ENCODE peak calls at places on chromosome 5, in ten cellular contexts. One of them, this sample, is unnamed.

GRCh38 chr5:52481216-52481615 is 306.5 kb upstream of the ITGA1 start:
- DNase-seq in upper lobe of right lung: no peak
- DNase-seq in kidney epithelial cell: no peak
- DNase-seq in heart left ventricle: no peak
- DNase-seq in CD8-positive, alpha-beta T cell: no peak
- DNase-seq in psoas muscle: no peak
- DNase-seq in gastrocnemius medialis: no peak
- DNase-seq in WERI-Rb-1: no peak
- DNase-seq in neural progenitor cell: no peak
- DNase-seq in AG04450: no peak
- DNase-seq in this sample: no peak

GRCh38 chr5:127440831-127441230 is 76.6 kb upstream of the PRRC1 start:
- DNase-seq in heart left ventricle: no peak
- DNase-seq in upper lobe of right lung: no peak
- DNase-seq in neural progenitor cell: no peak
- DNase-seq in CD8-positive, alpha-beta T cell: no peak
- DNase-seq in gastrocnemius medialis: no peak
- DNase-seq in kidney epithelial cell: no peak
- DNase-seq in AG04450: no peak
- DNase-seq in psoas muscle: no peak
- DNase-seq in WERI-Rb-1: no peak
- DNase-seq in this sample: no peak

GRCh38 chr5:155299342-155300006 is 285.9 kb downstream of the KIF4B start:
- DNase-seq in heart left ventricle: no peak
- DNase-seq in upper lobe of right lung: no peak
- DNase-seq in psoas muscle: no peak
- DNase-seq in CD8-positive, alpha-beta T cell: no peak
- DNase-seq in gastrocnemius medialis: no peak
- DNase-seq in WERI-Rb-1: no peak
- DNase-seq in neural progenitor cell: no peak
- DNase-seq in kidney epithelial cell: no peak
- DNase-seq in AG04450: no peak
- DNase-seq in this sample: no peak

GRCh38 chr5:149153751-149154610 is 12.7 kb downstream of the ABLIM3 start:
- DNase-seq in heart left ventricle: no peak
- DNase-seq in psoas muscle: peak; percentile 71
- DNase-seq in CD8-positive, alpha-beta T cell: no peak
- DNase-seq in neural progenitor cell: no peak
- DNase-seq in gastrocnemius medialis: peak; percentile 89
- DNase-seq in AG04450: no peak
- DNase-seq in WERI-Rb-1: no peak
- DNase-seq in upper lobe of right lung: peak; percentile 71
- DNase-seq in kidney epithelial cell: no peak
- DNase-seq in this sample: no peak

GRCh38 chr5:176394881-176395675 is 6.5 kb downstream of the HIGD2A start:
- DNase-seq in heart left ventricle: no peak
- DNase-seq in upper lobe of right lung: no peak
- DNase-seq in WERI-Rb-1: no peak
- DNase-seq in psoas muscle: no peak
- DNase-seq in CD8-positive, alpha-beta T cell: no peak
- DNase-seq in gastrocnemius medialis: no peak
- DNase-seq in kidney epithelial cell: no peak
- DNase-seq in AG04450: no peak
- DNase-seq in neural progenitor cell: no peak
- DNase-seq in this sample: no peak

GRCh38 chr5:15008476-15008875 is 136.9 kb upstream of the ANKH start:
- DNase-seq in heart left ventricle: peak; percentile 88
- DNase-seq in psoas muscle: peak; percentile 92
- DNase-seq in kidney epithelial cell: peak; percentile 87
- DNase-seq in CD8-positive, alpha-beta T cell: no peak
- DNase-seq in gastrocnemius medialis: peak; percentile 71
- DNase-seq in neural progenitor cell: no peak
- DNase-seq in WERI-Rb-1: no peak
- DNase-seq in upper lobe of right lung: peak; percentile 92
- DNase-seq in AG04450: peak; percentile 91
- DNase-seq in this sample: peak; percentile 71

GRCh38 chr5:141848771-141849370 is 29.3 kb downstream of the PCDH1 start:
- DNase-seq in upper lobe of right lung: peak; percentile 88
- DNase-seq in psoas muscle: peak; percentile 40
- DNase-seq in neural progenitor cell: no peak
- DNase-seq in CD8-positive, alpha-beta T cell: no peak
- DNase-seq in WERI-Rb-1: peak; percentile 83
- DNase-seq in kidney epithelial cell: peak; percentile 68
- DNase-seq in AG04450: no peak
- DNase-seq in heart left ventricle: no peak
- DNase-seq in gastrocnemius medialis: no peak
- DNase-seq in this sample: no peak

GRCh38 chr5:176740702-176741565 is 69.4 kb upstream of the UNC5A start:
- DNase-seq in neural progenitor cell: no peak
- DNase-seq in heart left ventricle: peak; percentile 39
- DNase-seq in kidney epithelial cell: no peak
- DNase-seq in CD8-positive, alpha-beta T cell: no peak
- DNase-seq in gastrocnemius medialis: no peak
- DNase-seq in upper lobe of right lung: peak; percentile 44
- DNase-seq in WERI-Rb-1: no peak
- DNase-seq in AG04450: no peak
- DNase-seq in psoas muscle: no peak
- DNase-seq in this sample: no peak

GRCh38 chr5:125045647-125046046 is 299.2 kb upstream of the ZNF608 start:
- DNase-seq in CD8-positive, alpha-beta T cell: no peak
- DNase-seq in kidney epithelial cell: no peak
- DNase-seq in psoas muscle: no peak
- DNase-seq in neural progenitor cell: no peak
- DNase-seq in WERI-Rb-1: no peak
- DNase-seq in AG04450: no peak
- DNase-seq in heart left ventricle: no peak
- DNase-seq in upper lobe of right lung: no peak
- DNase-seq in gastrocnemius medialis: no peak
- DNase-seq in this sample: no peak
- H3K4me3 ChIP-seq in CD8-positive, alpha-beta T cell: no peak overlapping the region
- H3K4me3 ChIP-seq in kidney epithelial cell: no peak overlapping the region
- H3K4me3 ChIP-seq in psoas muscle: no peak overlapping the region
- H3K4me3 ChIP-seq in neural progenitor cell: no peak overlapping the region
- H3K4me3 ChIP-seq in WERI-Rb-1: no peak overlapping the region
- H3K4me3 ChIP-seq in AG04450: no peak overlapping the region
- H3K4me3 ChIP-seq in heart left ventricle: no peak overlapping the region
- H3K4me3 ChIP-seq in upper lobe of right lung: no peak overlapping the region
- H3K4me3 ChIP-seq in gastrocnemius medialis: no peak overlapping the region
- H3K4me3 ChIP-seq in this sample: no peak overlapping the region

DNA sequence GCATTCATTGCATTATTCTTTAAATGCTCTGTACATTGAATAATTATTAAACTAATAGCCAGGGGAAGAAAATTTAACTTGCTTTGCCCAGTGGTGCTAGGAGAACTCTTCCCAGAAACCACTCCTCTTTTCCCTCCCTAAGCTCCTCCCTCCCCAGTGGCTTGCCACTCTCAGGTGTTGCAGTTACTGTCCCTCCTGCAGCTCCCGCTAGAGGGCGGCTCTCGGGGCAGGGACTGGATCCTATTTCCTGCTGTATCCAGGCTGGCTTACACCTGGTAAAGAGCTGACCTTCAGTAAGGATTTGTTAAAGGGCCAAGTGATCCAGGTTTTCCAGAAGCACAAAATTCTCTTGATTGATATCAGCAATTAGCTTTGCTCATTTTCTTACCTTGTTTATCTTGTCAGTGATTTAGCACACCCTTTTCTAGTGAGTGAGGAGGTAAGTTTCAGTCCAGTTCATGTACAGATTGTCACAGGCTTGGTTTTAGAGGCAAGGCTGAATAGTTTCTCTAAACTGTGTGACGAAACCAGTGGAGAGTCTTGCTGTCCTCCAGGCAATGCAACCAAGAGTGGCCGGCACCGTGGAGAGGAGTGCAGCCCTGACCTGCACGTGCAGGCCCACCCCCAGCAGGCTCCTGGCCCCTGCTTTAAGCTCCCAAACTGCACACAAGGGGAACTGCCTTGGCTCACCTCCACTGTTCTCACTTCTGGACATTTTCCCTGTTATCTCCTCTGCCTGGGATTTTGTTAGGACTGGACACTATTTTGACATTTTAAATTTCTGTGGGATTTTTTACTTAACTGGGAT is 423.8 kb downstream of the SPOCK1 start:
- DNase-seq in neural progenitor cell: peak; percentile 85
- DNase-seq in heart left ventricle: peak; percentile 66
- DNase-seq in psoas muscle: peak; percentile 34
- DNase-seq in kidney epithelial cell: no peak
- DNase-seq in WERI-Rb-1: peak; percentile 91
- DNase-seq in upper lobe of right lung: peak; percentile 83
- DNase-seq in gastrocnemius medialis: no peak
- DNase-seq in CD8-positive, alpha-beta T cell: no peak
- DNase-seq in AG04450: no peak
- DNase-seq in this sample: no peak
- TF ChIP-seq CTCF in neural progenitor cell: peak; percentile 89
- TF ChIP-seq CTCF in heart left ventricle: no peak
- TF ChIP-seq CTCF in psoas muscle: peak; percentile 20
- TF ChIP-seq CTCF in kidney epithelial cell: peak; percentile 90
- TF ChIP-seq CTCF in WERI-Rb-1: peak; percentile 90
- TF ChIP-seq CTCF in upper lobe of right lung: peak; percentile 48
- TF ChIP-seq CTCF in gastrocnemius medialis: peak; percentile 10
- TF ChIP-seq CTCF in CD8-positive, alpha-beta T cell: no peak
- TF ChIP-seq CTCF in AG04450: peak; percentile 57
- TF ChIP-seq CTCF in this sample: peak; percentile 91

DNA sequence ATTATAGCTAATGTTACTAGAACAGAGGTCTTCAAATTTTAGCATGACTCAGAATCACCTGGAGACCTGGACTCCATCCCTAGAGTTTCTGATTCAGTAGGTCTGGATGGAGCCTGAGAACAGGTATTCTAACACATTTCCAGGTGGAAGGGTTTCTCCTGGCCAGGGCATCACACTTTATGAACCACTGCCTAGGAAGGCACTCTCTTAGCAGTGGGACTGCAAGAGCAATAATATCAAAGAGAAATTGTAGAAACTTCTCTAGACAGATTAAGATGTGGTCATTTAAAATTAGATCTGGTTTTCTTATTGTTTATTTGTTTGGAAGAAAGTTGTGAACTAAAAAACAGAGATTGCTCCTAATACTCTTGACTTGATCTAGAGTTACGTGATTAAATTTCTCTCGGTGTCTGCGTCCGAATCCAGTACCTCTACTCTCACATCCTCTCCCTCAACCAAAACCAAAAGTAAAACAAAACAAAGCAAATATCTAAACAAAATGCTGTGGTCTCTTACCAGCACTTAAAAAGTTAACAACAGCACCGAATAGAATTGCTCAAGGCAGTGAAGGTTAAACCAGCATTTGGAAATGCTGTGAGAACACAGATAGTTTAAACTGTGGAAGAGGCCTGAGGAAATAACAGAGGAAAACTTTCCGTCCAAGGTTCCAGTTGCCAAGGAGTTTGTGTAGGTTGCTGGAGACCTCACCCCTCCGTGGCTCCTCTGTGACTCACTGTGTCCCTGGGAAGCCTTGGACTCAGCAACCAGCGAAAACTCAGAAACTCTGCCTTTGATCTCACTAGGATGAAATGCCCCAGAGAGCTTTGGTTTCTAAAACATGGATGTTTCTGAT is 193.4 kb downstream of the ARRDC3 start:
- DNase-seq in WERI-Rb-1: no peak
- DNase-seq in gastrocnemius medialis: no peak
- DNase-seq in neural progenitor cell: no peak
- DNase-seq in upper lobe of right lung: no peak
- DNase-seq in AG04450: no peak
- DNase-seq in CD8-positive, alpha-beta T cell: no peak
- DNase-seq in heart left ventricle: no peak
- DNase-seq in psoas muscle: peak; percentile 52
- DNase-seq in kidney epithelial cell: peak; percentile 57
- DNase-seq in this sample: no peak
- H3K4me3 ChIP-seq in WERI-Rb-1: no peak overlapping the region
- H3K4me3 ChIP-seq in gastrocnemius medialis: peak overlapping the region; percentile 29
- H3K4me3 ChIP-seq in neural progenitor cell: no peak overlapping the region
- H3K4me3 ChIP-seq in upper lobe of right lung: peak overlapping the region; percentile 13
- H3K4me3 ChIP-seq in AG04450: no peak overlapping the region
- H3K4me3 ChIP-seq in CD8-positive, alpha-beta T cell: no peak overlapping the region
- H3K4me3 ChIP-seq in heart left ventricle: no peak overlapping the region
- H3K4me3 ChIP-seq in psoas muscle: peak overlapping the region; percentile 42
- H3K4me3 ChIP-seq in kidney epithelial cell: no peak overlapping the region
- H3K4me3 ChIP-seq in this sample: no peak overlapping the region

GRCh38 chr5:58972301-58972700 is 389.4 kb downstream of the RAB3C start:
- DNase-seq in heart left ventricle: no peak
- DNase-seq in gastrocnemius medialis: no peak
- DNase-seq in AG04450: no peak
- DNase-seq in upper lobe of right lung: no peak
- DNase-seq in WERI-Rb-1: no peak
- DNase-seq in CD8-positive, alpha-beta T cell: no peak
- DNase-seq in kidney epithelial cell: no peak
- DNase-seq in neural progenitor cell: no peak
- DNase-seq in psoas muscle: no peak
- DNase-seq in this sample: no peak

GRCh38 chr5:58969253-58969652 is 386.4 kb downstream of the RAB3C start:
- DNase-seq in AG04450: no peak
- DNase-seq in upper lobe of right lung: no peak
- DNase-seq in neural progenitor cell: no peak
- DNase-seq in gastrocnemius medialis: no peak
- DNase-seq in WERI-Rb-1: no peak
- DNase-seq in heart left ventricle: no peak
- DNase-seq in psoas muscle: no peak
- DNase-seq in CD8-positive, alpha-beta T cell: no peak
- DNase-seq in kidney epithelial cell: no peak
- DNase-seq in this sample: no peak

GRCh38 chr5:58974601-58975000 is 391.7 kb downstream of the RAB3C start:
- DNase-seq in CD8-positive, alpha-beta T cell: no peak
- DNase-seq in psoas muscle: no peak
- DNase-seq in WERI-Rb-1: no peak
- DNase-seq in heart left ventricle: no peak
- DNase-seq in kidney epithelial cell: no peak
- DNase-seq in gastrocnemius medialis: no peak
- DNase-seq in AG04450: no peak
- DNase-seq in neural progenitor cell: no peak
- DNase-seq in upper lobe of right lung: no peak
- DNase-seq in this sample: no peak

GRCh38 chr5:58969795-58970194 is 386.9 kb downstream of the RAB3C start:
- DNase-seq in psoas muscle: no peak
- DNase-seq in kidney epithelial cell: no peak
- DNase-seq in WERI-Rb-1: no peak
- DNase-seq in upper lobe of right lung: no peak
- DNase-seq in heart left ventricle: no peak
- DNase-seq in AG04450: no peak
- DNase-seq in CD8-positive, alpha-beta T cell: no peak
- DNase-seq in neural progenitor cell: no peak
- DNase-seq in gastrocnemius medialis: no peak
- DNase-seq in this sample: no peak

DNA sequence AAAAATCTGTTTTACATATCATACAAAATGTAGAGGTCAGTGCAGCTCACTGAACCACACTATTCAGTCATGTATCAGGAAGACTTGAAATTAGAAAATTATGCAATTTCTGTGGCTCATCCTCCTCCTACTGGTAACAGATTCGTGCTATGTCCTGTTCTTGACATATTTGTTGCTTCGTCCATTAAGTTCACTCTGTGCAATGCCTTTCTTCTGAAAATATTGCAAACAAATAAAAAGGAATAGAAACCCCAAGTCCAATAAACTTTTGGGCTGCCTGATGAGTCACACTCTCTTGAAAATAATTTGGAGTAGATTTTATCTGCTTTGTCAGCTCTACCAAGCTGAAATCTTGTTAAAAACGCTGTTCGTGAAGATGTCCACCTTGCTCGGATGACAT is 391.2 kb downstream of the RAB3C start:
- DNase-seq in neural progenitor cell: no peak
- DNase-seq in CD8-positive, alpha-beta T cell: no peak
- DNase-seq in heart left ventricle: no peak
- DNase-seq in gastrocnemius medialis: no peak
- DNase-seq in psoas muscle: no peak
- DNase-seq in WERI-Rb-1: no peak
- DNase-seq in AG04450: no peak
- DNase-seq in kidney epithelial cell: no peak
- DNase-seq in upper lobe of right lung: no peak
- DNase-seq in this sample: no peak
- TF ChIP-seq CTCF in neural progenitor cell: no peak
- TF ChIP-seq CTCF in CD8-positive, alpha-beta T cell: no peak
- TF ChIP-seq CTCF in heart left ventricle: no peak
- TF ChIP-seq CTCF in gastrocnemius medialis: no peak
- TF ChIP-seq CTCF in psoas muscle: no peak
- TF ChIP-seq CTCF in WERI-Rb-1: no peak
- TF ChIP-seq CTCF in AG04450: no peak
- TF ChIP-seq CTCF in kidney epithelial cell: no peak
- TF ChIP-seq CTCF in upper lobe of right lung: no peak
- TF ChIP-seq CTCF in this sample: no peak